ENCODE peak calls at places on chromosomes 6 and 20, in nine cellular contexts. P is AG08395, V is NCI-H2029 treated with DMSO at 0.1 percent for 48 hours, A is LHCN-M2, U is DND-41, L is left cardiac atrium, Y is omental fat pad, K is AG10803, S is hepatocyte. J is an unnamed sample.

GRCh38 chr20:4247261-4247660 is 231.9 kb upstream of the RNF24 start:
- DNase-seq in Y (no peak), U (no peak), L (no peak), A (no peak), V (no peak), P (no peak), S (no peak), K (no peak), J (no peak)

GRCh38 chr20:9515761-9516657 is 1.6 kb downstream of the LAMP5 start:
- DNase-seq in Y (no peak), U (no peak), P (peak), V (no peak), S (no peak), K (peak), A (no peak), L (no peak), J (no peak)

GRCh38 chr6:36224918-36225461 is 28.4 kb downstream of the BRPF3 start:
- DNase-seq in Y (no peak), U (no peak), K (no peak), P (no peak), V (no peak), S (no peak), A (peak), L (no peak), J (no peak)

GRCh38 chr6:24708612-24709011 is 10.3 kb downstream of the C6orf62 start:
- DNase-seq in S (no peak), L (no peak), Y (no peak), U (no peak), P (no peak), V (no peak), K (no peak), A (no peak), J (no peak)

GRCh38 chr6:132961610-132962009 is 147.2 kb downstream of the RPS12 start:
- DNase-seq in L (no peak), U (no peak), A (no peak), S (no peak), K (no peak), Y (no peak), P (no peak), V (no peak), J (no peak)

GRCh38 chr6:170286246-170286933 is 4.5 kb downstream of the DLL1 start:
- DNase-seq in L (peak), Y (no peak), U (no peak), A (peak), K (no peak), P (no peak), S (peak), V (no peak), J (no peak)

GRCh38 chr6:92231220-92231701 is 1188.1 kb downstream of the EPHA7 start:
- DNase-seq in U (no peak), Y (no peak), A (no peak), K (no peak), S (no peak), V (peak), L (no peak), P (no peak), J (peak)

GRCh38 chr6:53811082-53811481 is 16.3 kb downstream of the LRRC1 start:
- DNase-seq in Y (no peak), P (peak), L (no peak), S (peak), A (no peak), U (no peak), V (peak), K (peak), J (peak)